ENCODE peak calls at places on chromosomes 6 and 20, in nine cellular contexts. N, A, H, Z, L, Y, U, S and P are unnamed samples.
A peak's percentile ranks its signal among the peaks of the same experiment; 100 is the strongest.

GRCh38 chr6:28326371-28326948 is 9.5 kb downstream of the ZSCAN31 start:
- DNase-seq in A (no peak), H (no peak), U (no peak), Z (no peak), S (no peak), N (no peak), Y (no peak), L (no peak), P (no peak)

GRCh38 chr6:166688901-166689300 is 61.9 kb upstream of the RPS6KA2 start:
- DNase-seq in H (no peak), Y (no peak), L (no peak), N (no peak), S (no peak), Z (no peak), U (no peak), A (no peak), P (no peak)

GRCh38 chr6:134065706-134066105 is 13.3 kb upstream of the SLC2A12 start:
- DNase-seq in N (peak; percentile 52), Y (peak; percentile 52), H (peak; percentile 22), L (no peak), A (no peak), S (peak; percentile 37), Z (no peak), U (no peak), P (no peak)

GRCh38 chr6:92132446-92132845 is 1286.9 kb downstream of the EPHA7 start:
- DNase-seq in H (no peak), A (no peak), S (no peak), L (no peak), Y (no peak), Z (no peak), N (no peak), U (no peak), P (no peak)

GRCh38 chr20:60123652-60124051 is 165.4 kb downstream of the CDH26 start:
- DNase-seq in Y (no peak), H (no peak), S (no peak), L (no peak), A (no peak), U (no peak), N (no peak), Z (no peak), P (no peak)

GRCh38 chr6:1621328-1621701 is 11.6 kb downstream of the FOXC1 start:
- DNase-seq in N (peak; percentile 69), S (no peak), Y (no peak), U (no peak), L (no peak), A (no peak), H (no peak), Z (no peak), P (no peak)

GRCh38 chr20:44074252-44075151 is 112.5 kb downstream of the JPH2 start:
- DNase-seq in L (no peak), U (no peak), H (no peak), A (peak; percentile 19), Y (peak; percentile 75), N (no peak), S (no peak), Z (no peak), P (peak; percentile 54)

GRCh38 chr20:17570347-17571152 is 675 bp downstream of the DSTN start:
- DNase-seq in A (peak; percentile 58), S (peak; percentile 77), L (peak; percentile 66), Y (peak; percentile 41), H (no peak), U (peak; percentile 56), N (peak; percentile 80), Z (peak; percentile 73), P (peak; percentile 85)

GRCh38 chr20:11777861-11778570 is 139.7 kb upstream of the BTBD3 start:
- DNase-seq in Z (no peak), H (no peak), Y (peak; percentile 18), L (no peak), U (no peak), N (no peak), A (no peak), S (no peak), P (no peak)

GRCh38 chr20:23867152-23867776 is 12.3 kb downstream of the CST5 start:
- DNase-seq in U (no peak), H (no peak), Z (no peak), N (no peak), Y (no peak), L (no peak), S (no peak), A (no peak), P (no peak)

DNA sequence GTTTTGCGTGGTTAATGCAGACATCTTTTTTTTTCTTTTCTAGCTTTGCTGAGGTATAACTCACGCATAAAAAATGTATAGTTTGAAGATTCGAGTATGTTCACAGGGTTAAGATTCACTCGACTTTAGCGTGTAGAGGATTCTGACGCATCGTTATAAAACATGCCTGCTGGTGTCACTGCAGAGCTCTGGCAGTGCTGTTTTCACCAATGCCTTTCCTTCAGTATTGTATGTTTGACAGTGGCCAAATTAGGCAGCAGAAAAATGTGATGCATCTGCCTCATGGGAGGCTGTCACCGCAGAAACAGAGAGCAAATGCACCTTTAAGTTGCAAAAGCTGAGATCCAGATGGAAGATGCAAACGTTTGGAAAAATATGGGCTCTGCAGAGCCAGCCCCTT is 18.0 kb upstream of the SIRPB2 start:
- DNase-seq in U (no peak), Y (peak; percentile 48), H (peak; percentile 32), S (peak; percentile 39), L (no peak), N (peak; percentile 42), A (no peak), Z (no peak), P (no peak)
- TF ChIP-seq CTCF in U (peak; percentile 9), Y (peak; percentile 53), H (no peak), S (peak; percentile 56), L (no peak), N (peak; percentile 44), A (no peak), Z (no peak), P (peak; percentile 53)

GRCh38 chr6:41733707-41734665 is 1.4 kb downstream of the TFEB start:
- DNase-seq in A (peak; percentile 77), L (peak; percentile 66), Y (peak; percentile 57), S (peak; percentile 75), U (peak; percentile 75), N (peak; percentile 87), Z (peak; percentile 74), H (peak; percentile 97), P (peak; percentile 93)

GRCh38 chr6:41734666-41735426 is 562 bp downstream of the TFEB start:
- DNase-seq in S (peak; percentile 80), Z (peak; percentile 85), L (peak; percentile 76), H (peak; percentile 94), U (peak; percentile 84), A (peak; percentile 83), N (peak; percentile 65), Y (peak; percentile 64), P (peak; percentile 92)

GRCh38 chr6:41732149-41732548 is 3.3 kb downstream of the TFEB start:
- DNase-seq in Z (no peak), S (no peak), A (no peak), H (no peak), Y (no peak), N (no peak), L (no peak), U (no peak), P (no peak)

GRCh38 chr6:41732601-41733348 is 2.6 kb downstream of the TFEB start:
- DNase-seq in A (peak; percentile 41), H (peak; percentile 87), S (no peak), Y (no peak), Z (no peak), U (no peak), N (no peak), L (no peak), P (no peak)

GRCh38 chr6:41733349-41733706 is 2.1 kb downstream of the TFEB start:
- DNase-seq in N (no peak), Y (no peak), S (no peak), A (no peak), Z (no peak), U (no peak), L (no peak), H (no peak), P (no peak)
- TF ChIP-seq CTCF in N (no peak), Y (no peak), S (no peak), A (no peak), Z (no peak), U (no peak), L (no peak), H (no peak), P (no peak)

GRCh38 chr6:99592900-99593299 is 13.7 kb upstream of the PRDM13 start:
- DNase-seq in U (no peak), L (no peak), Z (no peak), S (no peak), N (no peak), A (no peak), Y (peak; percentile 75), H (no peak), P (no peak)

GRCh38 chr6:99589290-99589672 is 17.4 kb upstream of the PRDM13 start:
- DNase-seq in N (peak; percentile 64), Z (no peak), A (no peak), Y (no peak), S (no peak), L (no peak), H (no peak), U (no peak), P (no peak)

GRCh38 chr6:99591673-99592364 is 14.8 kb upstream of the PRDM13 start:
- DNase-seq in Y (no peak), A (no peak), Z (no peak), H (no peak), L (no peak), U (no peak), S (no peak), N (no peak), P (no peak)

GRCh38 chr6:99589907-99590493 is 16.6 kb upstream of the PRDM13 start:
- DNase-seq in S (no peak), H (no peak), N (no peak), U (no peak), Z (no peak), Y (no peak), L (no peak), A (no peak), P (no peak)

GRCh38 chr6:99590728-99591672 is 15.6 kb upstream of the PRDM13 start:
- DNase-seq in S (no peak), U (no peak), H (no peak), A (no peak), Y (no peak), L (no peak), N (peak; percentile 66), Z (no peak), P (no peak)
- TF ChIP-seq CTCF in S (no peak), U (no peak), H (no peak), A (no peak), Y (no peak), L (no peak), N (no peak), Z (no peak), P (no peak)

GRCh38 chr6:113879186-113880096 is 22.3 kb downstream of the MARCKS start:
- DNase-seq in Z (peak; percentile 70), S (peak; percentile 73), L (peak; percentile 36), H (peak; percentile 67), A (peak; percentile 54), U (no peak), N (peak; percentile 68), Y (peak; percentile 78), P (no peak)

GRCh38 chr6:113875470-113875869 is 18.3 kb downstream of the MARCKS start:
- DNase-seq in H (no peak), U (no peak), Y (peak; percentile 51), S (no peak), N (no peak), Z (no peak), A (no peak), L (no peak), P (no peak)

GRCh38 chr6:113871975-113872374 is 14.8 kb downstream of the MARCKS start:
- DNase-seq in H (no peak), U (no peak), L (no peak), A (no peak), Y (no peak), S (no peak), N (no peak), Z (no peak), P (no peak)

GRCh38 chr6:113873043-113873667 is 16.0 kb downstream of the MARCKS start:
- DNase-seq in A (peak; percentile 76), N (no peak), Y (no peak), L (no peak), Z (peak; percentile 84), H (peak; percentile 30), S (peak; percentile 67), U (peak; percentile 30), P (no peak)

GRCh38 chr6:113876654-113877053 is 19.5 kb downstream of the MARCKS start:
- DNase-seq in H (no peak), A (no peak), S (peak; percentile 13), Y (no peak), L (no peak), U (no peak), N (no peak), Z (no peak), P (no peak)
- TF ChIP-seq CTCF in H (no peak), A (no peak), S (no peak), Y (no peak), L (no peak), U (no peak), N (no peak), Z (no peak), P (no peak)